ENCODE peak calls at places on chromosomes 4 and X, in five cellular contexts. One of them, this sample, is unnamed.

GRCh38 chr4:56049428-56050212 is 100.9 kb downstream of the CEP135 start:
- DNase-seq in IMR-90: no peak
- DNase-seq in H1: peak
- DNase-seq in mesenchymal stem cell: peak
- DNase-seq in H9: peak
- DNase-seq in this sample: peak

GRCh38 chr4:5753766-5754528 is 42.9 kb downstream of the EVC start:
- DNase-seq in H1: peak
- DNase-seq in H9: no peak
- DNase-seq in mesenchymal stem cell: peak
- DNase-seq in IMR-90: peak
- DNase-seq in this sample: no peak

GRCh38 chr4:138037716-138038115 is 204.4 kb downstream of the SLC7A11 start:
- DNase-seq in H9: no peak
- DNase-seq in mesenchymal stem cell: peak
- DNase-seq in H1: no peak
- DNase-seq in IMR-90: peak
- DNase-seq in this sample: no peak

GRCh38 chr4:100875296-100876040 is 357.6 kb upstream of the EMCN start:
- DNase-seq in IMR-90: no peak
- DNase-seq in H1: no peak
- DNase-seq in H9: no peak
- DNase-seq in mesenchymal stem cell: no peak
- DNase-seq in this sample: no peak

GRCh38 chr4:26331380-26331945 is 10.6 kb downstream of the RBPJ start:
- DNase-seq in H1: no peak
- DNase-seq in mesenchymal stem cell: no peak
- DNase-seq in H9: no peak
- DNase-seq in IMR-90: no peak
- DNase-seq in this sample: no peak

GRCh38 chr4:54482529-54482961 is 175.2 kb upstream of the KIT start:
- DNase-seq in IMR-90: peak
- DNase-seq in mesenchymal stem cell: peak
- DNase-seq in H9: no peak
- DNase-seq in H1: no peak
- DNase-seq in this sample: no peak

GRCh38 chrX:143837444-143837843 is 46.4 kb upstream of the UBE2NL start:
- DNase-seq in H1: no peak
- DNase-seq in mesenchymal stem cell: no peak
- DNase-seq in IMR-90: no peak
- DNase-seq in H9: no peak
- DNase-seq in this sample: no peak

GRCh38 chr4:105784761-105785160 is 76.2 kb downstream of the GSTCD start:
- DNase-seq in H1: no peak
- DNase-seq in H9: no peak
- DNase-seq in IMR-90: no peak
- DNase-seq in mesenchymal stem cell: no peak
- DNase-seq in this sample: no peak

GRCh38 chrX:3738489-3738888 is 25.0 kb upstream of the PRKX start:
- DNase-seq in IMR-90: no peak
- DNase-seq in H9: no peak
- DNase-seq in mesenchymal stem cell: peak
- DNase-seq in H1: no peak
- DNase-seq in this sample: no peak

GRCh38 chrX:11363069-11363594 is 69.9 kb downstream of the AMELX start:
- DNase-seq in mesenchymal stem cell: no peak
- DNase-seq in H9: no peak
- DNase-seq in H1: no peak
- DNase-seq in IMR-90: no peak
- DNase-seq in this sample: no peak

GRCh38 chr4:76233534-76233933 is 18.0 kb upstream of the FAM47E start:
- DNase-seq in H9: no peak
- DNase-seq in H1: no peak
- DNase-seq in IMR-90: no peak
- DNase-seq in mesenchymal stem cell: no peak
- DNase-seq in this sample: no peak

GRCh38 chrX:84362184-84362838 is 139.9 kb downstream of the HDX start:
- DNase-seq in mesenchymal stem cell: no peak
- DNase-seq in H9: no peak
- DNase-seq in H1: no peak
- DNase-seq in IMR-90: peak
- DNase-seq in this sample: no peak

GRCh38 chrX:146456058-146456457 is 353.5 kb upstream of the CXorf51B start:
- DNase-seq in H9: no peak
- DNase-seq in IMR-90: no peak
- DNase-seq in H1: no peak
- DNase-seq in mesenchymal stem cell: no peak
- DNase-seq in this sample: no peak

GRCh38 chr4:163109967-163110366 is 56.7 kb downstream of the NAF1 start:
- DNase-seq in H1: no peak
- DNase-seq in H9: no peak
- DNase-seq in IMR-90: no peak
- DNase-seq in mesenchymal stem cell: no peak
- DNase-seq in this sample: no peak

GRCh38 chr4:155614111-155614762 is 52.4 kb upstream of the GUCY1A1 start:
- DNase-seq in IMR-90: peak
- DNase-seq in mesenchymal stem cell: no peak
- DNase-seq in H9: no peak
- DNase-seq in H1: no peak
- DNase-seq in this sample: no peak

GRCh38 chr4:52659722-52660261 is 691 bp upstream of the USP46 start:
- DNase-seq in H9: no peak
- DNase-seq in IMR-90: no peak
- DNase-seq in H1: peak
- DNase-seq in mesenchymal stem cell: peak
- DNase-seq in this sample: peak

GRCh38 chr4:102868782-102869568 is at the start of gene CISD2:
- DNase-seq in H1: peak
- DNase-seq in IMR-90: peak
- DNase-seq in H9: peak
- DNase-seq in mesenchymal stem cell: peak
- DNase-seq in this sample: peak

GRCh38 chrX:21990812-21991211 is 41.3 kb upstream of the PHEX start:
- DNase-seq in H9: no peak
- DNase-seq in IMR-90: no peak
- DNase-seq in H1: no peak
- DNase-seq in mesenchymal stem cell: peak
- DNase-seq in this sample: no peak

GRCh38 chr4:2964077-2964471 is 703 bp downstream of the GRK4 start:
- DNase-seq in H1: no peak
- DNase-seq in mesenchymal stem cell: no peak
- DNase-seq in IMR-90: no peak
- DNase-seq in H9: no peak
- DNase-seq in this sample: peak

GRCh38 chr4:47972181-47972580 is 44.3 kb downstream of the CNGA1 start:
- DNase-seq in mesenchymal stem cell: no peak
- DNase-seq in IMR-90: no peak
- DNase-seq in H1: no peak
- DNase-seq in H9: no peak
- DNase-seq in this sample: no peak

GRCh38 chr4:83207497-83208105 is 77.0 kb downstream of the COQ2 start:
- DNase-seq in H1: no peak
- DNase-seq in mesenchymal stem cell: peak
- DNase-seq in IMR-90: peak
- DNase-seq in H9: no peak
- DNase-seq in this sample: no peak

GRCh38 chr4:138241281-138242075 is 671 bp downstream of the SLC7A11 start:
- DNase-seq in IMR-90: peak
- DNase-seq in mesenchymal stem cell: peak
- DNase-seq in H1: no peak
- DNase-seq in H9: no peak
- DNase-seq in this sample: no peak

GRCh38 chr4:182449960-182450359 is 206.8 kb downstream of the TENM3 start:
- DNase-seq in H9: no peak
- DNase-seq in H1: no peak
- DNase-seq in IMR-90: no peak
- DNase-seq in mesenchymal stem cell: peak
- DNase-seq in this sample: no peak

GRCh38 chr4:182447938-182448280 is 204.7 kb downstream of the TENM3 start:
- DNase-seq in IMR-90: no peak
- DNase-seq in H1: no peak
- DNase-seq in mesenchymal stem cell: no peak
- DNase-seq in H9: no peak
- DNase-seq in this sample: no peak

GRCh38 chr4:182448281-182449151 is 205.3 kb downstream of the TENM3 start:
- DNase-seq in H9: peak
- DNase-seq in IMR-90: peak
- DNase-seq in H1: peak
- DNase-seq in mesenchymal stem cell: peak
- DNase-seq in this sample: peak

GRCh38 chr4:182453830-182454229 is 210.6 kb downstream of the TENM3 start:
- DNase-seq in mesenchymal stem cell: no peak
- DNase-seq in IMR-90: no peak
- DNase-seq in H1: no peak
- DNase-seq in H9: no peak
- DNase-seq in this sample: no peak

GRCh38 chr4:182449186-182449880 is 206.1 kb downstream of the TENM3 start:
- DNase-seq in H9: peak
- DNase-seq in mesenchymal stem cell: peak
- DNase-seq in H1: peak
- DNase-seq in IMR-90: peak
- DNase-seq in this sample: no peak
- H3K18ac ChIP-seq in H9: no peak
- H3K18ac ChIP-seq in mesenchymal stem cell: peak
- H3K18ac ChIP-seq in H1: peak
- H3K18ac ChIP-seq in IMR-90: peak
- H3K18ac ChIP-seq in this sample: peak

GRCh38 chrX:73859622-73860021 is 296.6 kb downstream of the CHIC1 start:
- DNase-seq in H9: no peak
- DNase-seq in IMR-90: no peak
- DNase-seq in H1: no peak
- DNase-seq in mesenchymal stem cell: no peak
- DNase-seq in this sample: no peak

GRCh38 chrX:73851014-73852009 is 288.3 kb downstream of the CHIC1 start:
- DNase-seq in H9: no peak
- DNase-seq in mesenchymal stem cell: no peak
- DNase-seq in IMR-90: peak
- DNase-seq in H1: no peak
- DNase-seq in this sample: no peak

GRCh38 chrX:73850124-73851013 is 287.4 kb downstream of the CHIC1 start:
- DNase-seq in H9: no peak
- DNase-seq in H1: no peak
- DNase-seq in mesenchymal stem cell: no peak
- DNase-seq in IMR-90: peak
- DNase-seq in this sample: no peak

GRCh38 chrX:73852022-73852421 is 289.0 kb downstream of the CHIC1 start:
- DNase-seq in IMR-90: no peak
- DNase-seq in H1: no peak
- DNase-seq in H9: no peak
- DNase-seq in mesenchymal stem cell: no peak
- DNase-seq in this sample: no peak

DNA sequence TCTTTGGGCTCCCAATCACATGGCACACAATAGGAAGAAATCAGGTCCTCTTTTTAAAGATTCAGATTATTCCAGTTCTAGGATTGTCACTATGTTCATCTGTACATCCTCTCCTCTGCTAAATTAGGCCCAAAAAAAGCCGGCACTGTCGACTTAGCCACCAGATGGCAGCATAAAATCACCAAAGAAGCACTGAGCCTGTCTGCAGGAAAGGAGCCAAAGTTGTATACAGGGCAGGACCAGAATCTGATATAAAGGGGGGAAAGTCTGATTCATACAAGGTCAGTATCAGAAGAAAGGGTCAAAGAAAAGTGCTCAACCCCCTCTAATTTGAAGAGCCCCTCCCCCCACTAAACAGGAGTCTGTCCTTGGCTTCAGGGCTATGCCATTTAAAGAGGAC is 292.5 kb downstream of the CHIC1 start:
- DNase-seq in IMR-90: peak
- DNase-seq in H1: peak
- DNase-seq in H9: peak
- DNase-seq in mesenchymal stem cell: peak
- DNase-seq in this sample: peak
- H4K91ac ChIP-seq in IMR-90: no peak
- H4K91ac ChIP-seq in H1: no peak
- H4K91ac ChIP-seq in H9: no peak
- H4K91ac ChIP-seq in mesenchymal stem cell: no peak
- H4K91ac ChIP-seq in this sample: no peak

GRCh38 chrX:39773923-39774803 is 323.6 kb downstream of the BCOR start:
- DNase-seq in IMR-90: peak
- DNase-seq in H1: no peak
- DNase-seq in mesenchymal stem cell: peak
- DNase-seq in H9: no peak
- DNase-seq in this sample: no peak
- H2BK15ac ChIP-seq in IMR-90: no peak
- H2BK15ac ChIP-seq in H1: no peak
- H2BK15ac ChIP-seq in mesenchymal stem cell: no peak
- H2BK15ac ChIP-seq in H9: no peak
- H2BK15ac ChIP-seq in this sample: no peak

GRCh38 chr4:158782539-158783360 is 13.9 kb downstream of the FNIP2 start:
- DNase-seq in mesenchymal stem cell: no peak
- DNase-seq in H9: no peak
- DNase-seq in H1: no peak
- DNase-seq in IMR-90: peak
- DNase-seq in this sample: no peak

GRCh38 chr4:158781963-158782362 is 13.1 kb downstream of the FNIP2 start:
- DNase-seq in IMR-90: no peak
- DNase-seq in mesenchymal stem cell: no peak
- DNase-seq in H9: no peak
- DNase-seq in H1: no peak
- DNase-seq in this sample: no peak

GRCh38 chr4:158786155-158786581 is 17.3 kb downstream of the FNIP2 start:
- DNase-seq in mesenchymal stem cell: no peak
- DNase-seq in H9: no peak
- DNase-seq in IMR-90: peak
- DNase-seq in H1: no peak
- DNase-seq in this sample: no peak

GRCh38 chr4:158787718-158788441 is 19.1 kb downstream of the FNIP2 start:
- DNase-seq in H1: no peak
- DNase-seq in mesenchymal stem cell: no peak
- DNase-seq in IMR-90: no peak
- DNase-seq in H9: no peak
- DNase-seq in this sample: no peak

DNA sequence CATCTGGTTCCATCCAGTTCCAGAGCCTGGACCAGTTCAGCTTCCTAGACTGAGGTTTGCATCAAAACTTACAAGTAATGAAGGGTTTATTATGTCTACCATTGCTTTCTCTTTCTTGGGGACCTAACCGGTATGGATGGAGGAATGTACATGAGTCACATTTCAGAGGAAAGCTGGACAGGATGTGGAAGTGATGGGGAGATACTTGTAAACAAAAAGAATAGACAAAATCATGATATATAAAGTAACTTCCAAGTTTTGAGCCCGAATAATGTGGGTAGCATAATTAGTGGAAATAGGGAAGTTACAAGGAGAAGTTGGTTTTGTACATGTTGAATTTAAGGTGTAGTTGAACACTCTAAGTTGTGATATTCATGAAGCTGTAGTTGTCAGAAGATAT is 14.9 kb downstream of the FNIP2 start:
- DNase-seq in IMR-90: peak
- DNase-seq in H1: no peak
- DNase-seq in mesenchymal stem cell: peak
- DNase-seq in H9: no peak
- DNase-seq in this sample: no peak
- H3K18ac ChIP-seq in IMR-90: peak
- H3K18ac ChIP-seq in H1: no peak
- H3K18ac ChIP-seq in mesenchymal stem cell: peak
- H3K18ac ChIP-seq in H9: no peak
- H3K18ac ChIP-seq in this sample: no peak

GRCh38 chr4:148059617-148060180 is 327.8 kb downstream of the ARHGAP10 start:
- DNase-seq in IMR-90: no peak
- DNase-seq in mesenchymal stem cell: no peak
- DNase-seq in H9: no peak
- DNase-seq in H1: no peak
- DNase-seq in this sample: no peak
- H4K91ac ChIP-seq in IMR-90: no peak
- H4K91ac ChIP-seq in mesenchymal stem cell: no peak
- H4K91ac ChIP-seq in H9: no peak
- H4K91ac ChIP-seq in H1: no peak
- H4K91ac ChIP-seq in this sample: no peak

This sample was measured in neuronal stem cell.